ENCODE peak calls at places on chromosomes 16 and 17, in eight cellular contexts. M, U, Z, I, K, S, X and Q are unnamed samples.

GRCh38 chr16:81445926-81446317 is 1.3 kb downstream of the CMIP start:
- DNase-seq in S (no peak), X (no peak), K (no peak), U (no peak), Z (no peak), I (peak; percentile 68), M (peak; percentile 30), Q (no peak)

GRCh38 chr17:489758-490329 is 137.2 kb upstream of the RPH3AL start:
- DNase-seq in S (no peak), K (peak; percentile 67), X (peak; percentile 33), I (peak; percentile 61), U (peak; percentile 60), Z (no peak), M (peak; percentile 35), Q (peak; percentile 65)

GRCh38 chr17:80706454-80706853 is 161.8 kb downstream of the RPTOR start:
- DNase-seq in Z (no peak), X (no peak), I (peak; percentile 63), S (no peak), U (no peak), K (no peak), M (no peak), Q (no peak)

GRCh38 chr16:87705780-87706277 is 60.0 kb downstream of the KLHDC4 start:
- DNase-seq in S (no peak), U (peak; percentile 37), I (no peak), K (no peak), Z (no peak), X (no peak), M (no peak), Q (no peak)

GRCh38 chr16:61007694-61008093 is 1028.5 kb downstream of the CDH8 start:
- DNase-seq in M (no peak), X (no peak), K (no peak), S (no peak), I (no peak), Z (no peak), U (no peak), Q (no peak)

GRCh38 chr17:15464629-15465028 is 2.8 kb downstream of the CDRT4 start:
- DNase-seq in M (peak; percentile 24), X (no peak), K (no peak), Z (no peak), S (no peak), I (no peak), U (no peak), Q (no peak)

GRCh38 chr16:4404247-4404966 is 12.0 kb downstream of the CORO7 start:
- DNase-seq in Z (peak; percentile 82), S (no peak), X (peak; percentile 56), I (peak; percentile 96), M (peak; percentile 44), U (peak; percentile 60), K (peak; percentile 57), Q (no peak)

GRCh38 chr16:50981951-50982350 is 169.1 kb downstream of the SALL1 start:
- DNase-seq in Z (no peak), K (no peak), M (no peak), X (no peak), S (no peak), I (no peak), U (no peak), Q (no peak)

GRCh38 chr16:30054451-30054850 is 11.1 kb upstream of the ALDOA start:
- DNase-seq in K (no peak), X (no peak), M (no peak), S (no peak), I (no peak), U (no peak), Z (no peak), Q (no peak)

DNA sequence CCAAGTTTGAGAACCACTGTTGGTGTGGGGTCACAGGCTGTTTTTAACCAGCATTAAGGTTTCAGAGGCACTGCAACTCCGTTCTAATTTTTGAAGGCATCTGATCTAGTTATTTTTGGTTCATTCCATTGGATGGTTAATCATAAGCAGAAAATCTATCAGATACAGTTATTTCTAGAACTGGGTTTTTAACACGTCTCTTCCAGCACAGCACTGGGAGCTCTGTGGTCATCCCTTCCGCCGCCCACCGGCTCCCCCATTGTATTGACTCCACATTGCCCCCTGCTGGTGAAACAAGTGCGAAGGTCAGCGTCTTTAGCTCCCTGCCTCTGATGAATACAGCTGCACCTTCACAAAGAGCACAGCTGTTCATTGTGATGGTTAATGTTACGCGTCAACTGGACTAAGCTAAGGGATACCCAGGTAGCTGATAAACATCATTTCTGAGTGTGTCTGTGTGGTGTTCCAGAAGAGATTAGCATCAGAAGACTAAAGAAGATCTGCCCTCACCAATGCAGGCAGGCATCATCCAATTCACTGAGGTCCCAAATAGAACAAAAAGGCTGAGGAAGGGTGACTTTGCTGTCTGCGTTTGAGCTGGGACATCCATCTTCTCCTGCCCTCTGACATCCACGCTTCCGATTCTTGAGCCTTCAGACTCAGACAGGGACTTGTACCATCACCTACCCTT is 8.5 kb downstream of the CCL18 start:
- DNase-seq in U (peak; percentile 62), Z (no peak), M (peak; percentile 58), X (peak; percentile 36), K (peak; percentile 63), S (no peak), I (peak; percentile 90), Q (peak; percentile 75)
- TF ChIP-seq CTCF in U (no peak), Z (peak; percentile 49), M (peak; percentile 73), X (peak; percentile 61), K (peak; percentile 49), S (peak; percentile 54), I (peak; percentile 85), Q (peak; percentile 64)

DNA sequence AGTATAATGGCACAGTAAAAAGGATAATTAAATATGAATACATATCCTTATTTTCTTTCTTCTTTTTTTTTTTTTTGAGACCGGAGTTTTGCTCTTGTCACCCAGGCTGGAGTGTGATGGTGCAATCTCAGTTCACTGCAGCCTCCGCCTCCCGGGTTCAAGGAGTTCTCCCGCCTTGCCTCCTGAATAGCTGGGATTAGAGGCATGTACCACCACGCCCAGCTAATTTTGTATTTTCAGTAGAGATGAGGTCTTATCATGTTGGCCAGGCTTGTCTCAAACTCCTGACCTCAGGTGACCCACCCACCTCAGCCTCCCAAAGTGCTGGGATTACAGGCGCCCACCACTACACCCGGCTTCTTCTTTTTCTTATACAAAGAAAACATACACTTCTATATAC is 12.0 kb downstream of the GABARAPL2 start:
- DNase-seq in S (no peak), U (no peak), Z (no peak), X (no peak), K (no peak), M (no peak), I (no peak), Q (no peak)
- TF ChIP-seq CTCF in S (no peak), U (no peak), Z (no peak), X (no peak), K (no peak), M (no peak), I (no peak), Q (no peak)

GRCh38 chr16:55643161-55643970 is 12.4 kb upstream of the SLC6A2 start:
- DNase-seq in Z (no peak), S (no peak), U (peak; percentile 59), K (no peak), M (peak; percentile 33), X (peak; percentile 39), I (no peak), Q (no peak)
- TF ChIP-seq CTCF in Z (no peak), S (no peak), U (no peak), K (no peak), M (peak; percentile 11), X (peak; percentile 15), I (peak; percentile 41), Q (no peak)

GRCh38 chr17:33564146-33564545 is 271.1 kb upstream of the ASIC2 start:
- DNase-seq in I (no peak), Z (no peak), K (no peak), X (no peak), U (no peak), M (no peak), S (no peak), Q (no peak)

GRCh38 chr17:33560165-33560564 is 267.1 kb upstream of the ASIC2 start:
- DNase-seq in S (no peak), K (no peak), Z (no peak), M (peak; percentile 38), I (no peak), X (peak; percentile 85), U (no peak), Q (no peak)

GRCh38 chr17:33560871-33561270 is 267.8 kb upstream of the ASIC2 start:
- DNase-seq in X (no peak), Z (no peak), I (no peak), K (no peak), U (no peak), S (no peak), M (no peak), Q (no peak)

GRCh38 chr17:33561935-33562334 is 268.8 kb upstream of the ASIC2 start:
- DNase-seq in X (no peak), M (no peak), S (no peak), U (no peak), Z (no peak), K (no peak), I (no peak), Q (no peak)

GRCh38 chr17:33562792-33563191 is 269.7 kb upstream of the ASIC2 start:
- DNase-seq in X (peak; percentile 11), U (no peak), K (no peak), S (no peak), I (peak; percentile 41), Z (no peak), M (no peak), Q (no peak)
- TF ChIP-seq CTCF in X (peak; percentile 7), U (no peak), K (no peak), S (no peak), I (peak; percentile 64), Z (no peak), M (no peak), Q (no peak)

DNA sequence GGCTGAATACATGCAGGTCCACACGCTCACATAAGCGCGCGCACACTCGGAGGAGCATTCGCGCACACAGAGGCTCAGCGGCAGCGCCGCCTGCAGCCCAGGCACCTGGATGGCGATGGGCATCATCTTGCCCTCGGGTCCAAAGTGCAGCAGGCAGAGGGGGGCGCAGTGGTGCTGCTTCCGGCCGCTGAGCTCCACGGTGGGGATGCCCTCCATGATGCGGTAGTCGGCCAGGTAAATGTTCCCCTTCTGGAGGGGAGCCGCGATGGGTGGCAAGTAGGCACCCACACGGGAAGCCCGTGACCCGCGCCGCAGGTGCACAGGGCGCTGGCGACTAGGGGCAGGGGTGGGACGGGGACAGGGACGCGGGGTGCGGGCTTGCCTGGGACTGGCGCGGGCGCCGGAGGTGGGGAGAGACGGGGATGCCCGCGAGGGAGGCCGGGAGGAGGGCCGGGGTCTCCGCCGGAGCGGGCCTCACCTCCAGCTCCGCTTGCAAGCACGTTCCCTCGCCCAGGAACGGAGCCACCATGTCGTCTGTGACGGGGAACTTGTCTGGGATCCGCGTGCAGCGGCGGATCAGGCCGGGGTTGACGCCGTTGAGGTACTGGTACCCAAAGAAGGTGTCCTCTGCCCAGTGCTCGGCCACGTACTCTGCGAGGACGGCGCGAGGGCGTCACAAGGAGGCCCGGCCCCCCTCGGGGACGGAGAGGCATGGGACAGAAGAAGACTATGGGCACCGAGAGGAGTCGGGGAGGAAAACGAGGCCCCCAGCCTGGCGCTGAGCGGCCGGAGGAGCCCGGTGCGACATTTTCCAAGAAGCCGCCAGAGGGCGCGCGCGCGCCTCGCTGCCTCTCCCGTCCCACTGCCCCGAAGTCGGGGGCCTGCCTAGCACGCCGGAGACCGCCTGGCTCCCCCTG is 8.0 kb downstream of the ALOX12B start:
- DNase-seq in I (peak; percentile 94), S (no peak), X (peak; percentile 46), Z (no peak), U (peak; percentile 75), M (peak; percentile 46), K (peak; percentile 86), Q (peak; percentile 94)
- TF ChIP-seq CTCF in I (peak; percentile 95), S (peak; percentile 88), X (peak; percentile 68), Z (peak; percentile 95), U (no peak), M (peak; percentile 91), K (peak; percentile 86), Q (peak; percentile 76)